ENCODE peak calls at places on chromosome 13, in four cellular contexts. H is RWPE2, I is astrocyte of the spinal cord, V is neural crest cell. U is an unnamed sample.
A peak's percentile ranks its signal among the peaks of the same experiment; 100 is the strongest.

GRCh38 chr13:91355099-91355825 is 7.8 kb downstream of the MIR17HG start:
- DNase-seq in V (no peak), H (no peak), I (no peak), U (no peak)

GRCh38 chr13:102983496-102983895 is 82.7 kb downstream of the SLC10A2 start:
- DNase-seq in H (no peak), V (no peak), I (no peak), U (no peak)

GRCh38 chr13:30615851-30616311 is 1.8 kb upstream of the USPL1 start:
- DNase-seq in I (peak; percentile 78), V (no peak), H (no peak), U (no peak)

GRCh38 chr13:73059460-73060250 is 850 bp downstream of the KLF5 start:
- DNase-seq in I (peak; percentile 58), H (no peak), V (peak; percentile 31), U (peak; percentile 93)

GRCh38 chr13:88014527-88014926 is 343.4 kb downstream of the SLITRK5 start:
- DNase-seq in V (no peak), I (no peak), H (no peak), U (no peak)

GRCh38 chr13:34506796-34507195 is 435.3 kb upstream of the NBEA start:
- DNase-seq in V (no peak), H (no peak), I (no peak), U (no peak)

GRCh38 chr13:106796280-106797047 is 228.5 kb upstream of the ARGLU1 start:
- DNase-seq in V (no peak), H (no peak), I (no peak), U (no peak)

GRCh38 chr13:53197424-53197823 is 168.8 kb downstream of the OLFM4 start:
- DNase-seq in V (no peak), H (no peak), I (no peak), U (no peak)

GRCh38 chr13:30622551-30622950 is 4.8 kb downstream of the USPL1 start:
- DNase-seq in V (no peak), I (no peak), H (no peak), U (no peak)

GRCh38 chr13:25067054-25067453 is 28.9 kb upstream of the PABPC3 start:
- DNase-seq in I (no peak), V (no peak), H (no peak), U (no peak)

GRCh38 chr13:50572129-50572528 is 271.4 kb downstream of the DLEU7 start:
- DNase-seq in V (no peak), H (no peak), I (no peak), U (no peak)

GRCh38 chr13:46554971-46555370 is 2.0 kb downstream of the LRCH1 start:
- DNase-seq in V (no peak), H (no peak), I (no peak), U (no peak)

GRCh38 chr13:76641056-76641455 is 245.1 kb downstream of the KCTD12 start:
- DNase-seq in H (no peak), V (no peak), I (peak; percentile 50), U (no peak)

GRCh38 chr13:92716749-92717148 is 509.9 kb upstream of the GPC6 start:
- DNase-seq in H (no peak), V (no peak), I (peak; percentile 26), U (no peak)

GRCh38 chr13:71860547-71861131 is 6.4 kb downstream of the DACH1 start:
- DNase-seq in V (no peak), I (no peak), H (no peak), U (no peak)

GRCh38 chr13:20714161-20714560 is 10.7 kb downstream of the IL17D start:
- DNase-seq in I (peak; percentile 75), V (no peak), H (no peak), U (no peak)

GRCh38 chr13:49400755-49401659 is 42.9 kb downstream of the CAB39L start:
- DNase-seq in H (no peak), I (peak; percentile 19), V (no peak), U (no peak)

GRCh38 chr13:95624020-95624419 is 20.5 kb downstream of the DZIP1 start:
- DNase-seq in V (peak; percentile 38), H (no peak), I (peak; percentile 54), U (no peak)

GRCh38 chr13:29067306-29067945 is 247.3 kb downstream of the MTUS2 start:
- DNase-seq in V (no peak), I (no peak), H (no peak), U (no peak)

GRCh38 chr13:113210834-113211233 is 1.4 kb downstream of the CUL4A start:
- DNase-seq in H (no peak), V (no peak), I (no peak), U (no peak)

GRCh38 chr13:71290963-71291937 is 575.8 kb downstream of the DACH1 start:
- DNase-seq in I (no peak), V (no peak), H (no peak), U (no peak)

GRCh38 chr13:112725346-112726017 is 35.6 kb downstream of the ATP11A start:
- DNase-seq in H (no peak), V (no peak), I (no peak), U (no peak)

GRCh38 chr13:51594432-51594831 is 10.2 kb downstream of the WDFY2 start:
- DNase-seq in I (no peak), H (no peak), V (no peak), U (no peak)

GRCh38 chr13:106369858-106370257 is 165.6 kb downstream of the EFNB2 start:
- DNase-seq in H (no peak), V (no peak), I (peak; percentile 55), U (no peak)

GRCh38 chr13:110831437-110832204 is 83.2 kb downstream of the ANKRD10 start:
- DNase-seq in I (no peak), H (no peak), V (no peak), U (no peak)

GRCh38 chr13:68588623-68589022 is 1358.5 kb upstream of the PCDH9 start:
- DNase-seq in V (no peak), I (no peak), H (no peak), U (no peak)

GRCh38 chr13:96100457-96101220 is 10.7 kb downstream of the HS6ST3 start:
- DNase-seq in I (no peak), H (no peak), V (no peak), U (no peak)

GRCh38 chr13:35630551-35631275 is 154.2 kb upstream of the MAB21L1 start:
- DNase-seq in V (no peak), H (no peak), I (peak; percentile 57), U (no peak)

GRCh38 chr13:97261254-97262015 is 39.3 kb downstream of the MBNL2 start:
- DNase-seq in V (no peak), H (no peak), I (no peak), U (no peak)

GRCh38 chr13:97264663-97265062 is 42.5 kb downstream of the MBNL2 start:
- DNase-seq in H (no peak), V (no peak), I (no peak), U (no peak)

GRCh38 chr13:97263160-97263559 is 41.0 kb downstream of the MBNL2 start:
- DNase-seq in V (no peak), H (no peak), I (no peak), U (no peak)

GRCh38 chr13:97259787-97260641 is 37.9 kb downstream of the MBNL2 start:
- DNase-seq in H (no peak), I (peak; percentile 64), V (no peak), U (no peak)

DNA sequence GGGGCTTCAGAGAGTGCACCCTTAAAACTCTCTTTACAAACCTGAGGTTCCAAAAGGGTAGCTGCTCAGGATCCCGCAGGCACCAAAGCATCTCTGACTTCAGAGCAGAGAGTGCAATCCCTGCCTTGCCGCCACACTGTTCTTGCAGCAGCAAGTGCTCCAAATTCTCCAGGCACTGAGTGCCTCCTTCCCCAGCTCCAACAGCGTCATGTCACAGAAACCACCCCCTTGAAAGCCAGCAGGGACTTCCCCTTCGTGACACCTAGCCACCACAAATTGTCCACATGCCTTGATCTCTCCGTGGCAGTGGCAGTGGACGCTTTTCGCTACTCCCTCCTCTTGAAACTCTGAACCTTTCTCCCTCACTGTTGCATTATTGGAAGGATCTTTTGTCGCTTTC is 39.9 kb downstream of the MBNL2 start:
- DNase-seq in H (no peak), V (no peak), I (no peak), U (no peak)
- TF ChIP-seq CTCF in H (no peak), V (no peak), I (no peak), U (no peak)

GRCh38 chr13:22278336-22278929 is 607.6 kb downstream of the FGF9 start:
- DNase-seq in I (no peak), H (no peak), V (peak; percentile 47), U (no peak)
- TF ChIP-seq CTCF in I (no peak), H (peak; percentile 30), V (peak; percentile 65), U (peak; percentile 84)

DNA sequence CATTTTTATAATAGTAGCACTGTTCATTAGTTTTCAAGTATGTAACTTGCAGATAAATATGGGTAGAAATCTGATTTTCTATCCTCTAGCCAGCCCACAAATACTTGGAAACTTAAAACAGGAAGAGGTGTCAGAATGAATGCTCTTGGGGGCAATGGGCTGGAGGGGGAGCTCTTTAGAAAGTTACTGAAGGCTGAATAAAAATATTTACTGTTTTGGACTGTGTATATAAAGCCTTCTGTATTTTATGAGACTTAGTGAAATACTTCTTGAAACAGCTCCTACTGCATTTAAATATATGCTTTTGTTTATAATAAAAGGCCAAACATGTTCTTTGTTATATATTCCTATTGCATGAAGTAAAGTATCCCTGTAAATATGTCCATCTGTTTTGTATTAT is 138.8 kb downstream of the RGCC start:
- DNase-seq in I (no peak), H (no peak), V (no peak), U (no peak)
- TF ChIP-seq CTCF in I (peak; percentile 19), H (no peak), V (no peak), U (peak; percentile 54)

DNA sequence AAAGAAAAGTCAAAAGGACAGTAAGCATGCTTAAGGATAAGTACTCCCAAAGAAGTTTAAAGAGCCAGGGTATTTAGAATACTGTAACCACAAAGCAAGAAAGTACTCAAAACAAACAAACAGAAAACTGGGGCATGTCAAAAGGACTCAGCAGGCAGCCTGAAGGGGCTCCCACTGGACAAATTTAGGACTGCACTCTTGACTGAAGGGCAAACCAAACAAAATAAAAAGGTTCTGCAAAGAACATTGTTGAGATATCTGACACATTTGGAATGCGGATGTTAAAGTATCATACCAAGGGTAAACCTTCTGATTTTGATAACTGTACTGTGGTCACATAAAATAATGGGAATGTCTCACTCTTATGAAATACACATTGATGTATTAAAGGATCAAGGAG is 157.4 kb downstream of the TNFSF13B start:
- DNase-seq in H (no peak), I (peak; percentile 16), V (no peak), U (no peak)
- TF ChIP-seq CTCF in H (no peak), I (peak; percentile 1), V (no peak), U (peak; percentile 25)

GRCh38 chr13:61138857-61139256 is 276.8 kb downstream of the PCDH20 start:
- DNase-seq in V (no peak), I (no peak), H (no peak), U (no peak)

GRCh38 chr13:61136101-61136500 is 279.5 kb downstream of the PCDH20 start:
- DNase-seq in H (no peak), V (no peak), I (no peak), U (no peak)

GRCh38 chr13:61136515-61136914 is 279.1 kb downstream of the PCDH20 start:
- DNase-seq in I (no peak), H (no peak), V (no peak), U (no peak)

GRCh38 chr13:61135583-61135982 is 280.1 kb downstream of the PCDH20 start:
- DNase-seq in V (no peak), I (no peak), H (no peak), U (no peak)
- TF ChIP-seq CTCF in V (no peak), I (no peak), H (no peak), U (no peak)

GRCh38 chr13:99528547-99528946 is 27.3 kb downstream of the TM9SF2 start:
- DNase-seq in H (no peak), I (no peak), V (no peak), U (no peak)
- TF ChIP-seq CTCF in H (peak; percentile 24), I (peak; percentile 7), V (peak; percentile 46), U (peak; percentile 65)

U was measured in chondrocyte.